ENCODE peak calls at places on chromosomes 11 and 22, in four cellular contexts. U is mammary epithelial cell, G is thoracic aorta, T is NCI-H2081. J is an unnamed sample.

GRCh38 chr11:71563401-71563800 is 2.0 kb upstream of the KRTAP5-10 start:
- DNase-seq in U (peak), G (no peak), T (no peak), J (no peak)

GRCh38 chr22:40818747-40819662 is at the start of gene SLC25A17:
- DNase-seq in U (peak), G (peak), T (peak), J (peak)

GRCh38 chr11:34232810-34233209 is 125.0 kb downstream of the ABTB2 start:
- DNase-seq in U (no peak), G (no peak), T (no peak), J (no peak)

GRCh38 chr11:1566381-1567051 is 5.6 kb downstream of the DUSP8 start:
- DNase-seq in U (no peak), G (no peak), T (no peak), J (no peak)

GRCh38 chr11:69110451-69110850 is 45.3 kb upstream of the SMIM38 start:
- DNase-seq in U (no peak), G (no peak), T (no peak), J (no peak)

GRCh38 chr11:78037056-78037455 is 14.0 kb upstream of the KCTD14 start:
- DNase-seq in U (no peak), G (no peak), T (no peak), J (no peak)

GRCh38 chr11:132427611-132428010 is 1057.2 kb downstream of the NTM start:
- DNase-seq in U (peak), G (no peak), T (no peak), J (no peak)

GRCh38 chr11:76669901-76670474 is 559 bp downstream of the LRRC32 start:
- DNase-seq in U (no peak), G (peak), T (no peak), J (peak)

GRCh38 chr11:1146311-1146864 is 11.4 kb upstream of the MUC5AC start:
- DNase-seq in U (no peak), G (no peak), T (no peak), J (no peak)

GRCh38 chr11:66076561-66076960 is 6.5 kb downstream of the PACS1 start:
- DNase-seq in U (no peak), G (no peak), T (no peak), J (no peak)

GRCh38 chr22:46122511-46122971 is 27.8 kb upstream of the PPARA start:
- DNase-seq in U (no peak), G (no peak), T (peak), J (peak)

GRCh38 chr22:27880778-27881394 is 38.2 kb downstream of the PITPNB start:
- DNase-seq in U (peak), G (no peak), T (peak), J (no peak)

GRCh38 chr11:128026596-128026995 is 560.8 kb downstream of the ETS1 start:
- DNase-seq in U (peak), G (peak), T (no peak), J (no peak)

GRCh38 chr22:25452116-25452700 is 112.3 kb upstream of the GRK3 start:
- DNase-seq in U (no peak), G (no peak), T (no peak), J (no peak)

GRCh38 chr11:2214527-2215229 is 43.1 kb upstream of the TH start:
- DNase-seq in U (no peak), G (no peak), T (no peak), J (peak)

GRCh38 chr11:110356769-110357671 is 60.6 kb upstream of the RDX start:
- DNase-seq in U (peak), G (no peak), T (no peak), J (no peak)

GRCh38 chr11:1565904-1566247 is 6.2 kb downstream of the DUSP8 start:
- DNase-seq in U (no peak), G (no peak), T (no peak), J (no peak)

GRCh38 chr11:2517386-2518064 is 72.7 kb downstream of the KCNQ1 start:
- DNase-seq in U (no peak), G (no peak), T (no peak), J (peak)

GRCh38 chr11:107819361-107820014 is 39.1 kb downstream of the SLC35F2 start:
- DNase-seq in U (no peak), G (no peak), T (no peak), J (no peak)

GRCh38 chr22:42644422-42645340 is 4.3 kb upstream of the ATP5MGL start:
- DNase-seq in U (no peak), G (no peak), T (no peak), J (no peak)

GRCh38 chr11:83127309-83127636 is 29.7 kb upstream of the PCF11 start:
- DNase-seq in U (no peak), G (no peak), T (no peak), J (no peak)

GRCh38 chr11:9142732-9143131 is 51.3 kb upstream of the SCUBE2 start:
- DNase-seq in U (no peak), G (no peak), T (no peak), J (no peak)

GRCh38 chr11:122155765-122156527 is 39.9 kb upstream of the BLID start:
- DNase-seq in U (no peak), G (no peak), T (peak), J (no peak)

GRCh38 chr11:111001986-111002616 is 243.4 kb upstream of the POU2AF2 start:
- DNase-seq in U (peak), G (no peak), T (no peak), J (no peak)

GRCh38 chr11:93942176-93942575 is 79.0 kb upstream of the HEPHL1 start:
- DNase-seq in U (no peak), G (no peak), T (no peak), J (no peak)

GRCh38 chr11:76793391-76793811 is 10.2 kb downstream of the TSKU start:
- DNase-seq in U (no peak), G (no peak), T (peak), J (no peak)

J was measured in Right ventricle myocardium inferior.